ENCODE peak calls at places on chromosomes 4 and X, in eight cellular contexts. One of them, this sample, is unnamed.

GRCh38 chr4:118872181-118872580 is 16.5 kb upstream of the SYNPO2 start:
- DNase-seq in kidney epithelial cell: no peak
- DNase-seq in epithelial cell of prostate: no peak
- DNase-seq in dorsolateral prefrontal cortex: no peak
- DNase-seq in activated naive CD8-positive, alpha-beta T cell treated with anti-CD3 and anti-CD28 coated beads for 36 hours: no peak
- DNase-seq in ovary: no peak
- DNase-seq in RPMI8226: no peak
- DNase-seq in activated CD8-positive, alpha-beta T cell treated with anti-CD3 and anti-CD28 coated beads for 36 hours: no peak
- DNase-seq in this sample: no peak

GRCh38 chrX:18983711-18984380 is at the start of gene PHKA2:
- DNase-seq in RPMI8226: peak; percentile 41
- DNase-seq in kidney epithelial cell: no peak
- DNase-seq in activated naive CD8-positive, alpha-beta T cell treated with anti-CD3 and anti-CD28 coated beads for 36 hours: no peak
- DNase-seq in epithelial cell of prostate: no peak
- DNase-seq in ovary: no peak
- DNase-seq in activated CD8-positive, alpha-beta T cell treated with anti-CD3 and anti-CD28 coated beads for 36 hours: peak; percentile 41
- DNase-seq in dorsolateral prefrontal cortex: no peak
- DNase-seq in this sample: peak; percentile 59

GRCh38 chrX:7112071-7112470 is 35.4 kb upstream of the STS start:
- DNase-seq in ovary: no peak
- DNase-seq in activated naive CD8-positive, alpha-beta T cell treated with anti-CD3 and anti-CD28 coated beads for 36 hours: no peak
- DNase-seq in dorsolateral prefrontal cortex: no peak
- DNase-seq in epithelial cell of prostate: no peak
- DNase-seq in kidney epithelial cell: no peak
- DNase-seq in RPMI8226: no peak
- DNase-seq in activated CD8-positive, alpha-beta T cell treated with anti-CD3 and anti-CD28 coated beads for 36 hours: no peak
- DNase-seq in this sample: no peak

GRCh38 chr4:41921476-41921875 is 13.8 kb upstream of the TMEM33 start:
- DNase-seq in activated CD8-positive, alpha-beta T cell treated with anti-CD3 and anti-CD28 coated beads for 36 hours: no peak
- DNase-seq in dorsolateral prefrontal cortex: no peak
- DNase-seq in kidney epithelial cell: no peak
- DNase-seq in ovary: no peak
- DNase-seq in epithelial cell of prostate: no peak
- DNase-seq in RPMI8226: no peak
- DNase-seq in activated naive CD8-positive, alpha-beta T cell treated with anti-CD3 and anti-CD28 coated beads for 36 hours: no peak
- DNase-seq in this sample: no peak

GRCh38 chr4:38768968-38769394 is 13.8 kb downstream of the TLR10 start:
- DNase-seq in activated naive CD8-positive, alpha-beta T cell treated with anti-CD3 and anti-CD28 coated beads for 36 hours: no peak
- DNase-seq in epithelial cell of prostate: no peak
- DNase-seq in dorsolateral prefrontal cortex: no peak
- DNase-seq in activated CD8-positive, alpha-beta T cell treated with anti-CD3 and anti-CD28 coated beads for 36 hours: no peak
- DNase-seq in ovary: no peak
- DNase-seq in kidney epithelial cell: no peak
- DNase-seq in RPMI8226: no peak
- DNase-seq in this sample: peak; percentile 23

GRCh38 chr4:84298023-84298718 is 200.9 kb downstream of the NKX6-1 start:
- DNase-seq in epithelial cell of prostate: no peak
- DNase-seq in RPMI8226: no peak
- DNase-seq in activated naive CD8-positive, alpha-beta T cell treated with anti-CD3 and anti-CD28 coated beads for 36 hours: no peak
- DNase-seq in activated CD8-positive, alpha-beta T cell treated with anti-CD3 and anti-CD28 coated beads for 36 hours: no peak
- DNase-seq in dorsolateral prefrontal cortex: no peak
- DNase-seq in ovary: no peak
- DNase-seq in kidney epithelial cell: no peak
- DNase-seq in this sample: no peak

GRCh38 chr4:99324361-99324760 is 3.2 kb upstream of the ADH1B start:
- DNase-seq in RPMI8226: no peak
- DNase-seq in epithelial cell of prostate: no peak
- DNase-seq in activated CD8-positive, alpha-beta T cell treated with anti-CD3 and anti-CD28 coated beads for 36 hours: no peak
- DNase-seq in ovary: no peak
- DNase-seq in activated naive CD8-positive, alpha-beta T cell treated with anti-CD3 and anti-CD28 coated beads for 36 hours: no peak
- DNase-seq in dorsolateral prefrontal cortex: no peak
- DNase-seq in kidney epithelial cell: no peak
- DNase-seq in this sample: no peak

GRCh38 chr4:94325835-94326234 is 16.8 kb downstream of the HPGDS start:
- DNase-seq in activated naive CD8-positive, alpha-beta T cell treated with anti-CD3 and anti-CD28 coated beads for 36 hours: no peak
- DNase-seq in dorsolateral prefrontal cortex: no peak
- DNase-seq in activated CD8-positive, alpha-beta T cell treated with anti-CD3 and anti-CD28 coated beads for 36 hours: no peak
- DNase-seq in ovary: no peak
- DNase-seq in epithelial cell of prostate: no peak
- DNase-seq in RPMI8226: no peak
- DNase-seq in kidney epithelial cell: no peak
- DNase-seq in this sample: no peak

GRCh38 chr4:6926681-6927478 is 17.3 kb downstream of the TBC1D14 start:
- DNase-seq in RPMI8226: no peak
- DNase-seq in dorsolateral prefrontal cortex: no peak
- DNase-seq in ovary: no peak
- DNase-seq in epithelial cell of prostate: no peak
- DNase-seq in activated naive CD8-positive, alpha-beta T cell treated with anti-CD3 and anti-CD28 coated beads for 36 hours: no peak
- DNase-seq in activated CD8-positive, alpha-beta T cell treated with anti-CD3 and anti-CD28 coated beads for 36 hours: peak; percentile 63
- DNase-seq in kidney epithelial cell: no peak
- DNase-seq in this sample: peak; percentile 92

GRCh38 chrX:63128509-63128908 is 222.6 kb downstream of the SPIN4 start:
- DNase-seq in ovary: no peak
- DNase-seq in epithelial cell of prostate: no peak
- DNase-seq in activated CD8-positive, alpha-beta T cell treated with anti-CD3 and anti-CD28 coated beads for 36 hours: peak; percentile 18
- DNase-seq in dorsolateral prefrontal cortex: peak; percentile 10
- DNase-seq in kidney epithelial cell: no peak
- DNase-seq in activated naive CD8-positive, alpha-beta T cell treated with anti-CD3 and anti-CD28 coated beads for 36 hours: no peak
- DNase-seq in RPMI8226: peak; percentile 33
- DNase-seq in this sample: no peak

GRCh38 chrX:146224442-146224841 is 406.8 kb downstream of the SLITRK2 start:
- DNase-seq in epithelial cell of prostate: no peak
- DNase-seq in ovary: no peak
- DNase-seq in kidney epithelial cell: no peak
- DNase-seq in activated naive CD8-positive, alpha-beta T cell treated with anti-CD3 and anti-CD28 coated beads for 36 hours: no peak
- DNase-seq in RPMI8226: no peak
- DNase-seq in dorsolateral prefrontal cortex: no peak
- DNase-seq in activated CD8-positive, alpha-beta T cell treated with anti-CD3 and anti-CD28 coated beads for 36 hours: no peak
- DNase-seq in this sample: no peak

GRCh38 chrX:153724252-153725038 is at the start of the genes ABCD1 and BCAP31:
- DNase-seq in RPMI8226: peak; percentile 92
- DNase-seq in dorsolateral prefrontal cortex: peak; percentile 73
- DNase-seq in epithelial cell of prostate: no peak
- DNase-seq in ovary: peak; percentile 89
- DNase-seq in activated naive CD8-positive, alpha-beta T cell treated with anti-CD3 and anti-CD28 coated beads for 36 hours: peak; percentile 90
- DNase-seq in kidney epithelial cell: peak; percentile 18
- DNase-seq in activated CD8-positive, alpha-beta T cell treated with anti-CD3 and anti-CD28 coated beads for 36 hours: peak; percentile 89
- DNase-seq in this sample: peak; percentile 91

GRCh38 chr4:80462537-80463207 is 127.1 kb downstream of the CFAP299 start:
- DNase-seq in dorsolateral prefrontal cortex: no peak
- DNase-seq in activated naive CD8-positive, alpha-beta T cell treated with anti-CD3 and anti-CD28 coated beads for 36 hours: no peak
- DNase-seq in activated CD8-positive, alpha-beta T cell treated with anti-CD3 and anti-CD28 coated beads for 36 hours: no peak
- DNase-seq in RPMI8226: peak; percentile 3
- DNase-seq in epithelial cell of prostate: no peak
- DNase-seq in ovary: no peak
- DNase-seq in kidney epithelial cell: no peak
- DNase-seq in this sample: no peak

GRCh38 chr4:100872811-100873210 is 355.0 kb upstream of the EMCN start:
- DNase-seq in epithelial cell of prostate: no peak
- DNase-seq in dorsolateral prefrontal cortex: no peak
- DNase-seq in activated naive CD8-positive, alpha-beta T cell treated with anti-CD3 and anti-CD28 coated beads for 36 hours: no peak
- DNase-seq in activated CD8-positive, alpha-beta T cell treated with anti-CD3 and anti-CD28 coated beads for 36 hours: no peak
- DNase-seq in ovary: no peak
- DNase-seq in kidney epithelial cell: no peak
- DNase-seq in RPMI8226: no peak
- DNase-seq in this sample: no peak

GRCh38 chr4:138724530-138724929 is 291.1 kb upstream of the NOCT start:
- DNase-seq in ovary: no peak
- DNase-seq in RPMI8226: no peak
- DNase-seq in activated CD8-positive, alpha-beta T cell treated with anti-CD3 and anti-CD28 coated beads for 36 hours: no peak
- DNase-seq in epithelial cell of prostate: no peak
- DNase-seq in kidney epithelial cell: no peak
- DNase-seq in activated naive CD8-positive, alpha-beta T cell treated with anti-CD3 and anti-CD28 coated beads for 36 hours: no peak
- DNase-seq in dorsolateral prefrontal cortex: no peak
- DNase-seq in this sample: no peak

GRCh38 chr4:61149278-61149677 is 50.8 kb upstream of the ADGRL3 start:
- DNase-seq in activated CD8-positive, alpha-beta T cell treated with anti-CD3 and anti-CD28 coated beads for 36 hours: no peak
- DNase-seq in RPMI8226: no peak
- DNase-seq in activated naive CD8-positive, alpha-beta T cell treated with anti-CD3 and anti-CD28 coated beads for 36 hours: no peak
- DNase-seq in epithelial cell of prostate: peak; percentile 24
- DNase-seq in kidney epithelial cell: peak; percentile 1
- DNase-seq in dorsolateral prefrontal cortex: no peak
- DNase-seq in ovary: no peak
- DNase-seq in this sample: no peak

GRCh38 chr4:101037938-101038413 is 309.4 kb downstream of the PPP3CA start:
- DNase-seq in dorsolateral prefrontal cortex: no peak
- DNase-seq in activated CD8-positive, alpha-beta T cell treated with anti-CD3 and anti-CD28 coated beads for 36 hours: peak; percentile 19
- DNase-seq in RPMI8226: no peak
- DNase-seq in kidney epithelial cell: no peak
- DNase-seq in activated naive CD8-positive, alpha-beta T cell treated with anti-CD3 and anti-CD28 coated beads for 36 hours: no peak
- DNase-seq in epithelial cell of prostate: no peak
- DNase-seq in ovary: no peak
- DNase-seq in this sample: no peak

GRCh38 chr4:7461171-7461570 is 26.4 kb upstream of the PSAPL1 start:
- DNase-seq in dorsolateral prefrontal cortex: no peak
- DNase-seq in activated CD8-positive, alpha-beta T cell treated with anti-CD3 and anti-CD28 coated beads for 36 hours: no peak
- DNase-seq in activated naive CD8-positive, alpha-beta T cell treated with anti-CD3 and anti-CD28 coated beads for 36 hours: no peak
- DNase-seq in kidney epithelial cell: no peak
- DNase-seq in ovary: peak; percentile 51
- DNase-seq in RPMI8226: no peak
- DNase-seq in epithelial cell of prostate: no peak
- DNase-seq in this sample: no peak

GRCh38 chr4:129821963-129822362 is 726.0 kb downstream of the C4orf33 start:
- DNase-seq in epithelial cell of prostate: no peak
- DNase-seq in kidney epithelial cell: no peak
- DNase-seq in dorsolateral prefrontal cortex: no peak
- DNase-seq in RPMI8226: no peak
- DNase-seq in activated CD8-positive, alpha-beta T cell treated with anti-CD3 and anti-CD28 coated beads for 36 hours: no peak
- DNase-seq in activated naive CD8-positive, alpha-beta T cell treated with anti-CD3 and anti-CD28 coated beads for 36 hours: no peak
- DNase-seq in ovary: no peak
- DNase-seq in this sample: no peak

GRCh38 chr4:176185068-176185467 is 10.3 kb downstream of the SPATA4 start:
- DNase-seq in ovary: no peak
- DNase-seq in activated CD8-positive, alpha-beta T cell treated with anti-CD3 and anti-CD28 coated beads for 36 hours: no peak
- DNase-seq in kidney epithelial cell: no peak
- DNase-seq in dorsolateral prefrontal cortex: no peak
- DNase-seq in epithelial cell of prostate: peak; percentile 43
- DNase-seq in activated naive CD8-positive, alpha-beta T cell treated with anti-CD3 and anti-CD28 coated beads for 36 hours: no peak
- DNase-seq in RPMI8226: no peak
- DNase-seq in this sample: no peak

GRCh38 chr4:163693211-163693610 is 198.7 kb downstream of the TMA16 start:
- DNase-seq in ovary: no peak
- DNase-seq in epithelial cell of prostate: no peak
- DNase-seq in kidney epithelial cell: no peak
- DNase-seq in dorsolateral prefrontal cortex: no peak
- DNase-seq in RPMI8226: no peak
- DNase-seq in activated naive CD8-positive, alpha-beta T cell treated with anti-CD3 and anti-CD28 coated beads for 36 hours: no peak
- DNase-seq in activated CD8-positive, alpha-beta T cell treated with anti-CD3 and anti-CD28 coated beads for 36 hours: no peak
- DNase-seq in this sample: no peak

GRCh38 chr4:158914178-158914577 is 145.4 kb downstream of the FNIP2 start:
- DNase-seq in epithelial cell of prostate: peak; percentile 20
- DNase-seq in kidney epithelial cell: peak; percentile 42
- DNase-seq in dorsolateral prefrontal cortex: no peak
- DNase-seq in activated CD8-positive, alpha-beta T cell treated with anti-CD3 and anti-CD28 coated beads for 36 hours: no peak
- DNase-seq in activated naive CD8-positive, alpha-beta T cell treated with anti-CD3 and anti-CD28 coated beads for 36 hours: no peak
- DNase-seq in ovary: no peak
- DNase-seq in RPMI8226: no peak
- DNase-seq in this sample: no peak

GRCh38 chr4:24067781-24068193 is 177.9 kb upstream of the PPARGC1A start:
- DNase-seq in RPMI8226: no peak
- DNase-seq in epithelial cell of prostate: peak; percentile 67
- DNase-seq in ovary: no peak
- DNase-seq in dorsolateral prefrontal cortex: peak; percentile 16
- DNase-seq in activated CD8-positive, alpha-beta T cell treated with anti-CD3 and anti-CD28 coated beads for 36 hours: no peak
- DNase-seq in kidney epithelial cell: peak; percentile 87
- DNase-seq in activated naive CD8-positive, alpha-beta T cell treated with anti-CD3 and anti-CD28 coated beads for 36 hours: no peak
- DNase-seq in this sample: no peak

GRCh38 chr4:116529129-116529528 is 556.2 kb downstream of the TRAM1L1 start:
- DNase-seq in dorsolateral prefrontal cortex: no peak
- DNase-seq in ovary: no peak
- DNase-seq in kidney epithelial cell: no peak
- DNase-seq in activated CD8-positive, alpha-beta T cell treated with anti-CD3 and anti-CD28 coated beads for 36 hours: no peak
- DNase-seq in activated naive CD8-positive, alpha-beta T cell treated with anti-CD3 and anti-CD28 coated beads for 36 hours: no peak
- DNase-seq in RPMI8226: no peak
- DNase-seq in epithelial cell of prostate: no peak
- DNase-seq in this sample: no peak

GRCh38 chr4:36915717-36916116 is 328.8 kb upstream of the NWD2 start:
- DNase-seq in kidney epithelial cell: no peak
- DNase-seq in activated naive CD8-positive, alpha-beta T cell treated with anti-CD3 and anti-CD28 coated beads for 36 hours: no peak
- DNase-seq in activated CD8-positive, alpha-beta T cell treated with anti-CD3 and anti-CD28 coated beads for 36 hours: no peak
- DNase-seq in RPMI8226: no peak
- DNase-seq in ovary: no peak
- DNase-seq in dorsolateral prefrontal cortex: no peak
- DNase-seq in epithelial cell of prostate: no peak
- DNase-seq in this sample: no peak

GRCh38 chrX:17078031-17078730 is 131.7 kb downstream of the REPS2 start:
- DNase-seq in kidney epithelial cell: peak; percentile 10
- DNase-seq in ovary: no peak
- DNase-seq in epithelial cell of prostate: no peak
- DNase-seq in RPMI8226: no peak
- DNase-seq in dorsolateral prefrontal cortex: peak; percentile 29
- DNase-seq in activated naive CD8-positive, alpha-beta T cell treated with anti-CD3 and anti-CD28 coated beads for 36 hours: no peak
- DNase-seq in activated CD8-positive, alpha-beta T cell treated with anti-CD3 and anti-CD28 coated beads for 36 hours: no peak
- DNase-seq in this sample: peak; percentile 33

GRCh38 chr4:74094227-74094626 is 4.8 kb downstream of the CXCL2 start:
- DNase-seq in activated naive CD8-positive, alpha-beta T cell treated with anti-CD3 and anti-CD28 coated beads for 36 hours: no peak
- DNase-seq in dorsolateral prefrontal cortex: no peak
- DNase-seq in epithelial cell of prostate: no peak
- DNase-seq in activated CD8-positive, alpha-beta T cell treated with anti-CD3 and anti-CD28 coated beads for 36 hours: no peak
- DNase-seq in RPMI8226: no peak
- DNase-seq in kidney epithelial cell: no peak
- DNase-seq in ovary: no peak
- DNase-seq in this sample: no peak

GRCh38 chrX:39645059-39645895 is 452.5 kb downstream of the BCOR start:
- DNase-seq in activated naive CD8-positive, alpha-beta T cell treated with anti-CD3 and anti-CD28 coated beads for 36 hours: peak; percentile 21
- DNase-seq in ovary: peak; percentile 89
- DNase-seq in RPMI8226: no peak
- DNase-seq in dorsolateral prefrontal cortex: no peak
- DNase-seq in activated CD8-positive, alpha-beta T cell treated with anti-CD3 and anti-CD28 coated beads for 36 hours: peak; percentile 27
- DNase-seq in kidney epithelial cell: no peak
- DNase-seq in epithelial cell of prostate: no peak
- DNase-seq in this sample: peak; percentile 78

GRCh38 chr4:168309781-168310180 is 8.8 kb downstream of the DDX60 start:
- DNase-seq in activated naive CD8-positive, alpha-beta T cell treated with anti-CD3 and anti-CD28 coated beads for 36 hours: no peak
- DNase-seq in epithelial cell of prostate: no peak
- DNase-seq in ovary: no peak
- DNase-seq in kidney epithelial cell: no peak
- DNase-seq in activated CD8-positive, alpha-beta T cell treated with anti-CD3 and anti-CD28 coated beads for 36 hours: no peak
- DNase-seq in RPMI8226: no peak
- DNase-seq in dorsolateral prefrontal cortex: no peak
- DNase-seq in this sample: no peak

GRCh38 chrX:28843817-28844216 is 256.6 kb downstream of the IL1RAPL1 start:
- DNase-seq in epithelial cell of prostate: no peak
- DNase-seq in kidney epithelial cell: no peak
- DNase-seq in ovary: no peak
- DNase-seq in RPMI8226: no peak
- DNase-seq in activated CD8-positive, alpha-beta T cell treated with anti-CD3 and anti-CD28 coated beads for 36 hours: no peak
- DNase-seq in activated naive CD8-positive, alpha-beta T cell treated with anti-CD3 and anti-CD28 coated beads for 36 hours: no peak
- DNase-seq in dorsolateral prefrontal cortex: no peak
- DNase-seq in this sample: no peak

GRCh38 chr4:153207027-153207426 is 2.8 kb downstream of the TRIM2 start:
- DNase-seq in activated CD8-positive, alpha-beta T cell treated with anti-CD3 and anti-CD28 coated beads for 36 hours: peak; percentile 55
- DNase-seq in RPMI8226: no peak
- DNase-seq in activated naive CD8-positive, alpha-beta T cell treated with anti-CD3 and anti-CD28 coated beads for 36 hours: peak; percentile 14
- DNase-seq in ovary: no peak
- DNase-seq in epithelial cell of prostate: no peak
- DNase-seq in kidney epithelial cell: no peak
- DNase-seq in dorsolateral prefrontal cortex: no peak
- DNase-seq in this sample: no peak

GRCh38 chrX:72021975-72022374 is 109.7 kb downstream of the RTL5 start:
- DNase-seq in kidney epithelial cell: no peak
- DNase-seq in activated CD8-positive, alpha-beta T cell treated with anti-CD3 and anti-CD28 coated beads for 36 hours: peak; percentile 33
- DNase-seq in activated naive CD8-positive, alpha-beta T cell treated with anti-CD3 and anti-CD28 coated beads for 36 hours: no peak
- DNase-seq in RPMI8226: peak; percentile 24
- DNase-seq in ovary: no peak
- DNase-seq in epithelial cell of prostate: no peak
- DNase-seq in dorsolateral prefrontal cortex: no peak
- DNase-seq in this sample: peak; percentile 8

GRCh38 chrX:19647731-19648588 is 132.7 kb upstream of the MAP3K15 start:
- DNase-seq in ovary: no peak
- DNase-seq in RPMI8226: no peak
- DNase-seq in kidney epithelial cell: no peak
- DNase-seq in dorsolateral prefrontal cortex: no peak
- DNase-seq in epithelial cell of prostate: no peak
- DNase-seq in activated naive CD8-positive, alpha-beta T cell treated with anti-CD3 and anti-CD28 coated beads for 36 hours: no peak
- DNase-seq in activated CD8-positive, alpha-beta T cell treated with anti-CD3 and anti-CD28 coated beads for 36 hours: no peak
- DNase-seq in this sample: no peak

GRCh38 chr4:2714071-2714770 is 41.9 kb downstream of the TNIP2 start:
- DNase-seq in dorsolateral prefrontal cortex: no peak
- DNase-seq in activated naive CD8-positive, alpha-beta T cell treated with anti-CD3 and anti-CD28 coated beads for 36 hours: peak; percentile 26
- DNase-seq in activated CD8-positive, alpha-beta T cell treated with anti-CD3 and anti-CD28 coated beads for 36 hours: peak; percentile 75
- DNase-seq in kidney epithelial cell: no peak
- DNase-seq in ovary: no peak
- DNase-seq in RPMI8226: no peak
- DNase-seq in epithelial cell of prostate: no peak
- DNase-seq in this sample: peak; percentile 35